ENCODE peak calls at places on chromosomes 2 and 18, in four cellular contexts. Y is ovary, K is GM23338, C is mucosa of descending colon. P is an unnamed sample.

GRCh38 chr2:122739732-122740593 is 984.5 kb downstream of the TSN start:
- DNase-seq in Y (no peak), K (no peak), C (no peak), P (no peak)

GRCh38 chr18:69840445-69840844 is 107.2 kb downstream of the CD226 start:
- DNase-seq in Y (no peak), K (no peak), C (no peak), P (no peak)

GRCh38 chr2:216774620-216775019 is 79.3 kb upstream of the IGFBP5 start:
- DNase-seq in Y (no peak), K (no peak), C (peak; percentile 55), P (no peak)

GRCh38 chr2:37377187-37377532 is 32.7 kb downstream of the QPCT start:
- DNase-seq in Y (no peak), K (no peak), C (no peak), P (no peak)

GRCh38 chr2:128310094-128310716 is 8.5 kb downstream of the HS6ST1 start:
- DNase-seq in Y (peak; percentile 24), K (no peak), C (peak; percentile 51), P (peak; percentile 68)

GRCh38 chr18:9817725-9818422 is 67.9 kb upstream of the TXNDC2 start:
- DNase-seq in Y (no peak), K (no peak), C (no peak), P (no peak)

GRCh38 chr18:48887905-48888531 is 62.7 kb downstream of the SMAD7 start:
- DNase-seq in Y (peak; percentile 15), K (peak; percentile 30), C (no peak), P (no peak)

GRCh38 chr2:37711831-37712230 is 40.4 kb upstream of the CDC42EP3 start:
- DNase-seq in Y (no peak), K (no peak), C (no peak), P (no peak)

GRCh38 chr2:26933638-26934334 is 36.7 kb upstream of the MAPRE3 start:
- DNase-seq in Y (no peak), K (no peak), C (no peak), P (no peak)

GRCh38 chr2:101002562-101003277 is 631 bp downstream of the RPL31 start:
- DNase-seq in Y (no peak), K (no peak), C (no peak), P (no peak)

GRCh38 chr2:213422211-213422610 is 137.9 kb downstream of the SPAG16 start:
- DNase-seq in Y (no peak), K (no peak), C (no peak), P (no peak)

GRCh38 chr2:19876751-19877150 is 25.0 kb downstream of the TTC32 start:
- DNase-seq in Y (no peak), K (no peak), C (no peak), P (no peak)

GRCh38 chr2:42844366-42844765 is 52.0 kb upstream of the HAAO start:
- DNase-seq in Y (peak; percentile 23), K (no peak), C (no peak), P (no peak)

GRCh38 chr18:8948471-8949149 is 153.9 kb upstream of the NDUFV2 start:
- DNase-seq in Y (no peak), K (no peak), C (no peak), P (no peak)

GRCh38 chr2:20089715-20090464 is 38.5 kb upstream of the LAPTM4A start:
- DNase-seq in Y (no peak), K (no peak), C (no peak), P (no peak)

GRCh38 chr18:57023483-57023882 is 123.4 kb upstream of the BOD1L2 start:
- DNase-seq in Y (no peak), K (no peak), C (no peak), P (no peak)

GRCh38 chr2:56244911-56245530 is 61.2 kb downstream of the CCDC85A start:
- DNase-seq in Y (no peak), K (no peak), C (no peak), P (peak; percentile 29)

GRCh38 chr2:165475270-165476004 is 5.9 kb downstream of the CSRNP3 start:
- DNase-seq in Y (no peak), K (no peak), C (no peak), P (no peak)

GRCh38 chr2:207041279-207041678 is 102.0 kb downstream of the CPO start:
- DNase-seq in Y (no peak), K (peak; percentile 53), C (no peak), P (no peak)

GRCh38 chr2:236136483-236136882 is 31.7 kb downstream of the GBX2 start:
- DNase-seq in Y (no peak), K (no peak), C (no peak), P (no peak)

GRCh38 chr2:61340242-61340641 is 130.6 kb downstream of the USP34 start:
- DNase-seq in Y (no peak), K (no peak), C (no peak), P (no peak)

GRCh38 chr18:39454866-39455265 is 1889.3 kb upstream of the CELF4 start:
- DNase-seq in Y (no peak), K (no peak), C (no peak), P (no peak)

GRCh38 chr2:20175267-20175666 is 49.7 kb downstream of the SDC1 start:
- DNase-seq in Y (no peak), K (no peak), C (no peak), P (no peak)

GRCh38 chr2:28360742-28361293 is 31.8 kb upstream of the FOSL2 start:
- DNase-seq in Y (no peak), K (no peak), C (no peak), P (no peak)

GRCh38 chr2:136920652-136921333 is 155.4 kb downstream of the THSD7B start:
- DNase-seq in Y (no peak), K (no peak), C (no peak), P (no peak)

GRCh38 chr18:31233550-31234306 is 71.1 kb upstream of the DSC1 start:
- DNase-seq in Y (no peak), K (no peak), C (no peak), P (no peak)

GRCh38 chr2:151640087-151640486 is 94.2 kb downstream of the NEB start:
- DNase-seq in Y (no peak), K (peak; percentile 56), C (no peak), P (no peak)

GRCh38 chr2:104043864-104044263 is 810.1 kb upstream of the POU3F3 start:
- DNase-seq in Y (no peak), K (no peak), C (no peak), P (peak; percentile 34)

DNA sequence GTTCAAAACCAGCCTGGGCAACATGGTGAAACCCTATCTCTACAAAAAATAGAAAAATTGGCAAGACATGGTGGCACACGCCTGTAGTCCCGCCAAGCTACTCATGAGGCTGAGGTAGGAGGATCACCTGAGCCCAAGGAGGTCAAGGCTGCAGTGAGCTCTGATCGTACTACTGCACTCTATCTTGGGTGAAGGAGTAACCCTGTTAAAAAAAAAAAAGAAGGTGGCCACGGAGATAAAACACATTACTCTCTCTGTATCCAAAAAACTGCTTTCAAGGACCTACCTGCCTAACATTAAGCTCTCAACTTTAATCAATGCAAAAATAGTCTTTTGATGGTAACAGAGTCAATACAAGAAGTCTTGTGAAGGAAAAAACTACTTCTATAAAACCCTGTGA is 57.3 kb downstream of the BAZ2B start:
- DNase-seq in Y (no peak), K (no peak), C (no peak), P (no peak)
- H3K36me3 ChIP-seq in Y (no peaks in the 10 kb centered on the region), K (no peaks in the 10 kb centered on the region), C (no peaks in the 10 kb centered on the region), P (no peaks in the 10 kb centered on the region)

DNA sequence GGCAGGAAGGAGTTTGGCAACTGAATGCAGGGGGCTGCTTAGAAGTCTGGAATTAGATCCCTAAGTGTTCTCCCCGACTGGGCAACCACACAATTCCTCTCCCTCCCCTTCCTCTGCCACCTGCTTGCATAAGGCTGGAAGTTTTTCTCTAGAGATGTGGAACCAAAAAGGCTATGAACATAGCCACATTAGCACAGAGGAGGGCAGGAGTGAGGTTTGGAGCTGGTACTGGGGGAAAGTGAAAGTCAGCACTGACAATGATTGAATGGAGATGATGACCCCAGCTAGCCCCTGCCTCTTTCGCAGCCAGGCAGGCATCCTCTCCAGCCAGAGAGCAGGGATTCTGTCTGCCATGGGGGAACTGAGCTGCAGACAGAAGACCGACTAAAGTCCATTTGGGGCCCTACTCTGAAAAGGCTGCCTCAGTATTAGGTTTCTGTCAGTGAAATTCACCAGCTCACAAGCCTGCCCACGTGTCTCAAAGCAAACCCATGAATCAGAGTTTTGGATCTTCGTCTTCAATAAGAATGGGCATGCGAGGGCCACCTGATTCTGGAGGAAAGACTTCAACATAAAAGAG is 87.9 kb upstream of the ITGA6 start:
- DNase-seq in Y (no peak), K (no peak), C (no peak), P (no peak)
- H3K4me3 ChIP-seq in Y (no peak overlapping the region), K (no peak overlapping the region), C (no peak overlapping the region), P (no peak overlapping the region)

DNA sequence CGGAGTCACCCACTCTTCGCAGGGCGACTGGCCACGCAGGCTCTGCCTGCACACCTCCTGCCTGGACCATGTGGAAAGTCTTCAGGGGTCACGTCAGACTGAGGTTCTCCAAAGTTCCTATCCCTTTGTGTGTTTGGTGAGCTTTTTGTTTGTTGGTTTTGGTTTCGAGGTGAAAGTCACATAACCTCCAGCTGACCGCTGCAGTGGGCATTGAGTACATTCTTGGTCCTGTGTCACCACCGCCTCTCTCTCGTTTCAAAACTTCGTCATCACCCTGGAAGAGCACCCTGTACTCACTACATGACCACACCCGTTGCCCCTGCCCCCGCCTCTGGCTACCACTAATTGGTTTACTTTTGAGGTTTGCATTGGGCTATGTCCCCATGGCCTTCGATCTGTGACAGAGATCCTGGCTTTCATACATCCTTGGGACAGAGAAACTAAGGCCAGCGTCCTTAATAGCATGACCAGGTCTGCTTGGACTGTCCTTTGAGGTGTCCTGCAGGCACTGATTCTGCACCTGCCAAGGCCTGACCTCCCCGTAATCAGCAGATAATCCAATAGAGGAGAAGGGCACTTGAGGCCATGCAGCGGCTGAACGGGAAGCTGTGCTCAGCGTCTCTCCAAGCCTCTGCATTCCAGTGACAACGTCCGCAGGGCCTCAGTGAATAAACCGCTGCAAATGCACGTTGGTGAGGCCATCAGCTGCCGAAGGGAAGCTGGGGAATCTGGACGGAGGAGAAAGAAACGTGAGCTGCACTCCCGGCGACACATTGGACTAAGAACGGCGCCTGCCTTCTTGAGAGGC is 46.8 kb downstream of the SH3BP4 start:
- DNase-seq in Y (no peak), K (no peak), C (peak; percentile 50), P (no peak)
- H3K4me1 ChIP-seq in Y (peaks cover 34% of the 10 kb centered on the region), K (peaks cover 53% of the 10 kb centered on the region), C (peaks cover 46% of the 10 kb centered on the region), P (peaks cover 3% of the 10 kb centered on the region)

DNA sequence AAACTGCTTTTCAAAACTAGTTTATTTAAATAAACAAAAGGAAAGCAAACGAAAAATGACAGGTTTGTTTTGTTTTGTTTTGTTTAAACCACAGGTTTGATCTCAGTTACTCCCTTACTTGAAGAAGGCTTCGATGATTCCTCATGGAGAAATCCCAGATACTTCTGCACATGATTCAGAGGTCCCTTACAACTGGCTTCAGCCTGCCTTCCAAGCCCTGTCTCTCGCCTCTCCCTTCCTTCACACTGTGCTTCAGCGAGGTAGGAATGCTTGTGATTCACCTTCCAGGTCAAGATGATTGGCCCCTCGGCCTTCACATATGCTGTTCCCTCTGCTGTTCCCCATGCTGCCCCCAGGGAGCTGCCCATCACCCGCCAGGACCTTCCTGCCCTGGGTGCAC is 104.1 kb upstream of the ITGA6 start:
- DNase-seq in Y (no peak), K (no peak), C (no peak), P (no peak)
- H3K36me3 ChIP-seq in Y (no peaks in the 10 kb centered on the region), K (no peaks in the 10 kb centered on the region), C (no peaks in the 10 kb centered on the region), P (no peaks in the 10 kb centered on the region)

GRCh38 chr2:231687961-231688360 is 20.4 kb upstream of the PTMA start:
- DNase-seq in Y (no peak), K (no peak), C (no peak), P (no peak)
- H3K4me3 ChIP-seq in Y (no peak overlapping the region), K (peak overlapping the region; percentile 47), C (no peak overlapping the region), P (no peak overlapping the region)